ENCODE peak calls at places on chromosomes 6 and 20, in ten cellular contexts. One of them, this sample, is unnamed.

GRCh38 chr6:143271024-143271423 is 179.5 kb downstream of the ADAT2 start:
- DNase-seq in activated naive CD4-positive, alpha-beta T cell treated with Interleukin-2 at 50 U/mL for 16 hours: no peak
- DNase-seq in KBM-7: no peak
- DNase-seq in Kasumi-1: no peak
- DNase-seq in stimulated activated naive CD8-positive, alpha-beta T cell treated with anti-CD3 and anti-CD28 coated beads, Interleukin-15, Interleukin-2, amounts not matched to agents 100 U/mL and 50 U/mL, for 24 hours: no peak
- DNase-seq in HFFc6: peak
- DNase-seq in NCI-H345: no peak
- DNase-seq in islet precursor cell: no peak
- DNase-seq in HCEC 1CT: peak
- DNase-seq in anterior cingulate cortex: no peak
- DNase-seq in this sample: peak

GRCh38 chr20:60857708-60858107 is 394.4 kb upstream of the CDH4 start:
- DNase-seq in HFFc6: peak
- DNase-seq in stimulated activated naive CD8-positive, alpha-beta T cell treated with anti-CD3 and anti-CD28 coated beads, Interleukin-15, Interleukin-2, amounts not matched to agents 100 U/mL and 50 U/mL, for 24 hours: no peak
- DNase-seq in anterior cingulate cortex: no peak
- DNase-seq in islet precursor cell: no peak
- DNase-seq in KBM-7: no peak
- DNase-seq in activated naive CD4-positive, alpha-beta T cell treated with Interleukin-2 at 50 U/mL for 16 hours: no peak
- DNase-seq in HCEC 1CT: peak
- DNase-seq in NCI-H345: no peak
- DNase-seq in Kasumi-1: no peak
- DNase-seq in this sample: peak

GRCh38 chr20:39289316-39289715 is 327.2 kb downstream of the DHX35 start:
- DNase-seq in stimulated activated naive CD8-positive, alpha-beta T cell treated with anti-CD3 and anti-CD28 coated beads, Interleukin-15, Interleukin-2, amounts not matched to agents 100 U/mL and 50 U/mL, for 24 hours: no peak
- DNase-seq in islet precursor cell: no peak
- DNase-seq in NCI-H345: peak
- DNase-seq in activated naive CD4-positive, alpha-beta T cell treated with Interleukin-2 at 50 U/mL for 16 hours: no peak
- DNase-seq in HFFc6: no peak
- DNase-seq in anterior cingulate cortex: no peak
- DNase-seq in KBM-7: no peak
- DNase-seq in HCEC 1CT: no peak
- DNase-seq in Kasumi-1: no peak
- DNase-seq in this sample: no peak

GRCh38 chr6:138215071-138215470 is 3.2 kb downstream of the PBOV1 start:
- DNase-seq in NCI-H345: no peak
- DNase-seq in islet precursor cell: no peak
- DNase-seq in anterior cingulate cortex: no peak
- DNase-seq in Kasumi-1: no peak
- DNase-seq in HCEC 1CT: no peak
- DNase-seq in activated naive CD4-positive, alpha-beta T cell treated with Interleukin-2 at 50 U/mL for 16 hours: no peak
- DNase-seq in HFFc6: no peak
- DNase-seq in KBM-7: no peak
- DNase-seq in stimulated activated naive CD8-positive, alpha-beta T cell treated with anti-CD3 and anti-CD28 coated beads, Interleukin-15, Interleukin-2, amounts not matched to agents 100 U/mL and 50 U/mL, for 24 hours: no peak
- DNase-seq in this sample: no peak

GRCh38 chr6:38413097-38413800 is 226.5 kb downstream of the BTBD9 start:
- DNase-seq in stimulated activated naive CD8-positive, alpha-beta T cell treated with anti-CD3 and anti-CD28 coated beads, Interleukin-15, Interleukin-2, amounts not matched to agents 100 U/mL and 50 U/mL, for 24 hours: no peak
- DNase-seq in anterior cingulate cortex: peak
- DNase-seq in NCI-H345: no peak
- DNase-seq in HFFc6: no peak
- DNase-seq in islet precursor cell: no peak
- DNase-seq in HCEC 1CT: peak
- DNase-seq in KBM-7: no peak
- DNase-seq in Kasumi-1: no peak
- DNase-seq in activated naive CD4-positive, alpha-beta T cell treated with Interleukin-2 at 50 U/mL for 16 hours: no peak
- DNase-seq in this sample: no peak

GRCh38 chr6:160990847-160991410 is 640 bp upstream of the MAP3K4 start:
- DNase-seq in NCI-H345: no peak
- DNase-seq in islet precursor cell: no peak
- DNase-seq in HFFc6: no peak
- DNase-seq in Kasumi-1: peak
- DNase-seq in HCEC 1CT: no peak
- DNase-seq in stimulated activated naive CD8-positive, alpha-beta T cell treated with anti-CD3 and anti-CD28 coated beads, Interleukin-15, Interleukin-2, amounts not matched to agents 100 U/mL and 50 U/mL, for 24 hours: no peak
- DNase-seq in KBM-7: no peak
- DNase-seq in anterior cingulate cortex: no peak
- DNase-seq in activated naive CD4-positive, alpha-beta T cell treated with Interleukin-2 at 50 U/mL for 16 hours: no peak
- DNase-seq in this sample: no peak

GRCh38 chr6:157982580-157983438 is 1.1 kb downstream of the SYNJ2 start:
- DNase-seq in anterior cingulate cortex: no peak
- DNase-seq in islet precursor cell: no peak
- DNase-seq in KBM-7: no peak
- DNase-seq in Kasumi-1: no peak
- DNase-seq in activated naive CD4-positive, alpha-beta T cell treated with Interleukin-2 at 50 U/mL for 16 hours: no peak
- DNase-seq in NCI-H345: no peak
- DNase-seq in HCEC 1CT: peak
- DNase-seq in stimulated activated naive CD8-positive, alpha-beta T cell treated with anti-CD3 and anti-CD28 coated beads, Interleukin-15, Interleukin-2, amounts not matched to agents 100 U/mL and 50 U/mL, for 24 hours: no peak
- DNase-seq in HFFc6: peak
- DNase-seq in this sample: no peak

GRCh38 chr20:25076731-25077609 is 5.0 kb downstream of the VSX1 start:
- DNase-seq in activated naive CD4-positive, alpha-beta T cell treated with Interleukin-2 at 50 U/mL for 16 hours: no peak
- DNase-seq in KBM-7: no peak
- DNase-seq in stimulated activated naive CD8-positive, alpha-beta T cell treated with anti-CD3 and anti-CD28 coated beads, Interleukin-15, Interleukin-2, amounts not matched to agents 100 U/mL and 50 U/mL, for 24 hours: no peak
- DNase-seq in islet precursor cell: peak
- DNase-seq in NCI-H345: peak
- DNase-seq in anterior cingulate cortex: no peak
- DNase-seq in HFFc6: no peak
- DNase-seq in HCEC 1CT: peak
- DNase-seq in Kasumi-1: peak
- DNase-seq in this sample: no peak

GRCh38 chr6:40536442-40536841 is 50.7 kb downstream of the LRFN2 start:
- DNase-seq in islet precursor cell: peak
- DNase-seq in NCI-H345: no peak
- DNase-seq in stimulated activated naive CD8-positive, alpha-beta T cell treated with anti-CD3 and anti-CD28 coated beads, Interleukin-15, Interleukin-2, amounts not matched to agents 100 U/mL and 50 U/mL, for 24 hours: no peak
- DNase-seq in KBM-7: no peak
- DNase-seq in anterior cingulate cortex: no peak
- DNase-seq in Kasumi-1: no peak
- DNase-seq in HFFc6: peak
- DNase-seq in activated naive CD4-positive, alpha-beta T cell treated with Interleukin-2 at 50 U/mL for 16 hours: no peak
- DNase-seq in HCEC 1CT: no peak
- DNase-seq in this sample: no peak

GRCh38 chr6:1724616-1725015 is 114.9 kb downstream of the FOXC1 start:
- DNase-seq in anterior cingulate cortex: no peak
- DNase-seq in HCEC 1CT: no peak
- DNase-seq in HFFc6: no peak
- DNase-seq in activated naive CD4-positive, alpha-beta T cell treated with Interleukin-2 at 50 U/mL for 16 hours: no peak
- DNase-seq in NCI-H345: peak
- DNase-seq in stimulated activated naive CD8-positive, alpha-beta T cell treated with anti-CD3 and anti-CD28 coated beads, Interleukin-15, Interleukin-2, amounts not matched to agents 100 U/mL and 50 U/mL, for 24 hours: no peak
- DNase-seq in KBM-7: no peak
- DNase-seq in islet precursor cell: peak
- DNase-seq in Kasumi-1: no peak
- DNase-seq in this sample: no peak

GRCh38 chr6:108168980-108169800 is 3.4 kb downstream of the NR2E1 start:
- DNase-seq in NCI-H345: no peak
- DNase-seq in anterior cingulate cortex: no peak
- DNase-seq in HCEC 1CT: no peak
- DNase-seq in activated naive CD4-positive, alpha-beta T cell treated with Interleukin-2 at 50 U/mL for 16 hours: peak
- DNase-seq in islet precursor cell: no peak
- DNase-seq in Kasumi-1: no peak
- DNase-seq in HFFc6: no peak
- DNase-seq in stimulated activated naive CD8-positive, alpha-beta T cell treated with anti-CD3 and anti-CD28 coated beads, Interleukin-15, Interleukin-2, amounts not matched to agents 100 U/mL and 50 U/mL, for 24 hours: peak
- DNase-seq in KBM-7: no peak
- DNase-seq in this sample: no peak

GRCh38 chr20:61756446-61756845 is 309.2 kb downstream of the TAF4 start:
- DNase-seq in anterior cingulate cortex: no peak
- DNase-seq in HCEC 1CT: no peak
- DNase-seq in NCI-H345: no peak
- DNase-seq in activated naive CD4-positive, alpha-beta T cell treated with Interleukin-2 at 50 U/mL for 16 hours: no peak
- DNase-seq in HFFc6: no peak
- DNase-seq in KBM-7: no peak
- DNase-seq in stimulated activated naive CD8-positive, alpha-beta T cell treated with anti-CD3 and anti-CD28 coated beads, Interleukin-15, Interleukin-2, amounts not matched to agents 100 U/mL and 50 U/mL, for 24 hours: no peak
- DNase-seq in islet precursor cell: no peak
- DNase-seq in Kasumi-1: no peak
- DNase-seq in this sample: no peak

GRCh38 chr6:166435574-166435973 is 52.8 kb upstream of the MPC1 start:
- DNase-seq in islet precursor cell: no peak
- DNase-seq in NCI-H345: no peak
- DNase-seq in anterior cingulate cortex: no peak
- DNase-seq in KBM-7: peak
- DNase-seq in HCEC 1CT: no peak
- DNase-seq in activated naive CD4-positive, alpha-beta T cell treated with Interleukin-2 at 50 U/mL for 16 hours: peak
- DNase-seq in Kasumi-1: peak
- DNase-seq in HFFc6: no peak
- DNase-seq in stimulated activated naive CD8-positive, alpha-beta T cell treated with anti-CD3 and anti-CD28 coated beads, Interleukin-15, Interleukin-2, amounts not matched to agents 100 U/mL and 50 U/mL, for 24 hours: peak
- DNase-seq in this sample: no peak

GRCh38 chr6:52571099-52571755 is 5.6 kb downstream of the TRAM2 start:
- DNase-seq in NCI-H345: no peak
- DNase-seq in activated naive CD4-positive, alpha-beta T cell treated with Interleukin-2 at 50 U/mL for 16 hours: no peak
- DNase-seq in Kasumi-1: no peak
- DNase-seq in stimulated activated naive CD8-positive, alpha-beta T cell treated with anti-CD3 and anti-CD28 coated beads, Interleukin-15, Interleukin-2, amounts not matched to agents 100 U/mL and 50 U/mL, for 24 hours: no peak
- DNase-seq in HCEC 1CT: no peak
- DNase-seq in KBM-7: no peak
- DNase-seq in HFFc6: no peak
- DNase-seq in anterior cingulate cortex: no peak
- DNase-seq in islet precursor cell: peak
- DNase-seq in this sample: no peak

GRCh38 chr6:24520929-24521546 is 26.3 kb downstream of the ALDH5A1 start:
- DNase-seq in activated naive CD4-positive, alpha-beta T cell treated with Interleukin-2 at 50 U/mL for 16 hours: peak
- DNase-seq in KBM-7: peak
- DNase-seq in HFFc6: peak
- DNase-seq in anterior cingulate cortex: no peak
- DNase-seq in stimulated activated naive CD8-positive, alpha-beta T cell treated with anti-CD3 and anti-CD28 coated beads, Interleukin-15, Interleukin-2, amounts not matched to agents 100 U/mL and 50 U/mL, for 24 hours: peak
- DNase-seq in Kasumi-1: peak
- DNase-seq in HCEC 1CT: peak
- DNase-seq in NCI-H345: peak
- DNase-seq in islet precursor cell: peak
- DNase-seq in this sample: no peak

GRCh38 chr20:21322921-21323321 is 19.8 kb downstream of the XRN2 start:
- DNase-seq in KBM-7: no peak
- DNase-seq in islet precursor cell: no peak
- DNase-seq in NCI-H345: no peak
- DNase-seq in HFFc6: no peak
- DNase-seq in Kasumi-1: no peak
- DNase-seq in activated naive CD4-positive, alpha-beta T cell treated with Interleukin-2 at 50 U/mL for 16 hours: no peak
- DNase-seq in anterior cingulate cortex: no peak
- DNase-seq in stimulated activated naive CD8-positive, alpha-beta T cell treated with anti-CD3 and anti-CD28 coated beads, Interleukin-15, Interleukin-2, amounts not matched to agents 100 U/mL and 50 U/mL, for 24 hours: no peak
- DNase-seq in HCEC 1CT: peak
- DNase-seq in this sample: no peak

GRCh38 chr6:169906741-169907418 is 155.5 kb downstream of the ERMARD start:
- DNase-seq in anterior cingulate cortex: no peak
- DNase-seq in NCI-H345: no peak
- DNase-seq in Kasumi-1: no peak
- DNase-seq in KBM-7: no peak
- DNase-seq in islet precursor cell: no peak
- DNase-seq in HFFc6: no peak
- DNase-seq in HCEC 1CT: no peak
- DNase-seq in stimulated activated naive CD8-positive, alpha-beta T cell treated with anti-CD3 and anti-CD28 coated beads, Interleukin-15, Interleukin-2, amounts not matched to agents 100 U/mL and 50 U/mL, for 24 hours: no peak
- DNase-seq in activated naive CD4-positive, alpha-beta T cell treated with Interleukin-2 at 50 U/mL for 16 hours: no peak
- DNase-seq in this sample: no peak

GRCh38 chr20:37516697-37517370 is 4.2 kb upstream of the NNAT start:
- DNase-seq in HFFc6: no peak
- DNase-seq in Kasumi-1: no peak
- DNase-seq in islet precursor cell: no peak
- DNase-seq in stimulated activated naive CD8-positive, alpha-beta T cell treated with anti-CD3 and anti-CD28 coated beads, Interleukin-15, Interleukin-2, amounts not matched to agents 100 U/mL and 50 U/mL, for 24 hours: no peak
- DNase-seq in KBM-7: no peak
- DNase-seq in HCEC 1CT: peak
- DNase-seq in anterior cingulate cortex: no peak
- DNase-seq in activated naive CD4-positive, alpha-beta T cell treated with Interleukin-2 at 50 U/mL for 16 hours: no peak
- DNase-seq in NCI-H345: no peak
- DNase-seq in this sample: peak

GRCh38 chr6:157595768-157596167 is 214.8 kb downstream of the ZDHHC14 start:
- DNase-seq in activated naive CD4-positive, alpha-beta T cell treated with Interleukin-2 at 50 U/mL for 16 hours: no peak
- DNase-seq in KBM-7: no peak
- DNase-seq in islet precursor cell: peak
- DNase-seq in Kasumi-1: no peak
- DNase-seq in anterior cingulate cortex: no peak
- DNase-seq in NCI-H345: no peak
- DNase-seq in HCEC 1CT: no peak
- DNase-seq in stimulated activated naive CD8-positive, alpha-beta T cell treated with anti-CD3 and anti-CD28 coated beads, Interleukin-15, Interleukin-2, amounts not matched to agents 100 U/mL and 50 U/mL, for 24 hours: no peak
- DNase-seq in HFFc6: no peak
- DNase-seq in this sample: no peak

GRCh38 chr6:166580076-166581050 is 6.1 kb downstream of the RAMACL start:
- DNase-seq in Kasumi-1: no peak
- DNase-seq in KBM-7: no peak
- DNase-seq in activated naive CD4-positive, alpha-beta T cell treated with Interleukin-2 at 50 U/mL for 16 hours: no peak
- DNase-seq in HCEC 1CT: no peak
- DNase-seq in anterior cingulate cortex: no peak
- DNase-seq in stimulated activated naive CD8-positive, alpha-beta T cell treated with anti-CD3 and anti-CD28 coated beads, Interleukin-15, Interleukin-2, amounts not matched to agents 100 U/mL and 50 U/mL, for 24 hours: no peak
- DNase-seq in islet precursor cell: peak
- DNase-seq in HFFc6: no peak
- DNase-seq in NCI-H345: no peak
- DNase-seq in this sample: no peak

GRCh38 chr20:51500311-51500710 is 42.2 kb downstream of the NFATC2 start:
- DNase-seq in Kasumi-1: peak
- DNase-seq in anterior cingulate cortex: no peak
- DNase-seq in NCI-H345: no peak
- DNase-seq in activated naive CD4-positive, alpha-beta T cell treated with Interleukin-2 at 50 U/mL for 16 hours: peak
- DNase-seq in HFFc6: no peak
- DNase-seq in HCEC 1CT: no peak
- DNase-seq in KBM-7: peak
- DNase-seq in islet precursor cell: no peak
- DNase-seq in stimulated activated naive CD8-positive, alpha-beta T cell treated with anti-CD3 and anti-CD28 coated beads, Interleukin-15, Interleukin-2, amounts not matched to agents 100 U/mL and 50 U/mL, for 24 hours: no peak
- DNase-seq in this sample: no peak

GRCh38 chr6:24584390-24584735 is 61.6 kb downstream of the KIAA0319 start:
- DNase-seq in HFFc6: no peak
- DNase-seq in activated naive CD4-positive, alpha-beta T cell treated with Interleukin-2 at 50 U/mL for 16 hours: no peak
- DNase-seq in HCEC 1CT: no peak
- DNase-seq in stimulated activated naive CD8-positive, alpha-beta T cell treated with anti-CD3 and anti-CD28 coated beads, Interleukin-15, Interleukin-2, amounts not matched to agents 100 U/mL and 50 U/mL, for 24 hours: no peak
- DNase-seq in Kasumi-1: no peak
- DNase-seq in anterior cingulate cortex: no peak
- DNase-seq in KBM-7: no peak
- DNase-seq in islet precursor cell: no peak
- DNase-seq in NCI-H345: peak
- DNase-seq in this sample: no peak

This sample was measured in skeletal muscle cell.